ENCODE peak calls at places on chromosomes 11 and 22, in nine cellular contexts. G, U, E, O, K, I, X, R and P are unnamed samples.

GRCh38 chr22:18076060-18076497 is 1.7 kb upstream of the PEX26 start:
- DNase-seq in O (peak), X (peak), I (peak), E (peak), U (peak), R (peak), K (peak), G (peak), P (peak)

GRCh38 chr22:20291604-20292063 is 23.5 kb upstream of the RTN4R start:
- DNase-seq in K (no peak), X (no peak), U (no peak), G (no peak), O (no peak), R (no peak), I (no peak), E (no peak), P (no peak)

GRCh38 chr11:76674517-76675400 is 4.2 kb upstream of the LRRC32 start:
- DNase-seq in U (no peak), O (no peak), R (no peak), X (no peak), G (no peak), K (no peak), I (no peak), E (peak), P (no peak)

GRCh38 chr11:43404406-43404805 is 45.7 kb downstream of the TTC17 start:
- DNase-seq in U (no peak), X (no peak), E (no peak), K (no peak), O (no peak), I (no peak), G (peak), R (no peak), P (no peak)

GRCh38 chr22:47570851-47571250 is 808.4 kb downstream of the TBC1D22A start:
- DNase-seq in K (no peak), R (no peak), X (no peak), G (no peak), U (no peak), O (no peak), E (no peak), I (no peak), P (no peak)

GRCh38 chr11:75105462-75105925 is 8.8 kb upstream of the OR2AT4 start:
- DNase-seq in R (no peak), E (peak), X (no peak), K (no peak), G (no peak), O (peak), I (no peak), U (no peak), P (no peak)

GRCh38 chr22:27973851-27974250 is 54.8 kb upstream of the PITPNB start:
- DNase-seq in E (no peak), G (no peak), K (no peak), O (no peak), U (no peak), X (no peak), I (no peak), R (no peak), P (no peak)

GRCh38 chr22:39176067-39176621 is 23.7 kb upstream of the CBX7 start:
- DNase-seq in G (peak), R (no peak), U (no peak), E (peak), I (peak), O (peak), X (no peak), K (no peak), P (peak)

GRCh38 chr11:844693-845644 is 2.3 kb downstream of the TSPAN4 start:
- DNase-seq in R (peak), X (peak), K (no peak), U (peak), E (peak), O (peak), G (peak), I (peak), P (peak)

GRCh38 chr11:124276081-124276480 is 19.9 kb downstream of the OR8G5 start:
- DNase-seq in X (no peak), K (no peak), E (peak), R (no peak), G (no peak), I (no peak), O (peak), U (no peak), P (no peak)

GRCh38 chr22:35575116-35575748 is 34.6 kb downstream of the RASD2 start:
- DNase-seq in G (no peak), O (no peak), K (no peak), X (no peak), I (no peak), U (no peak), R (no peak), E (no peak), P (no peak)

GRCh38 chr11:8959546-8960166 is 4.6 kb downstream of the TMEM9B start:
- DNase-seq in R (peak), G (peak), X (peak), I (peak), O (peak), E (peak), U (no peak), K (no peak), P (no peak)

GRCh38 chr11:65551572-65552398 is 6.4 kb downstream of the LTBP3 start:
- DNase-seq in G (peak), I (no peak), K (peak), O (no peak), E (no peak), R (no peak), X (peak), U (peak), P (peak)

GRCh38 chr22:29842740-29843139 is 4.7 kb upstream of the ASCC2 start:
- DNase-seq in G (peak), O (peak), R (peak), E (peak), U (no peak), I (no peak), X (no peak), K (no peak), P (no peak)

GRCh38 chr11:122863704-122864326 is 18.7 kb upstream of the JHY start:
- DNase-seq in U (no peak), I (peak), O (peak), G (peak), E (peak), K (peak), X (no peak), R (no peak), P (peak)

GRCh38 chr11:92225206-92225562 is 566 bp downstream of the FAT3 start:
- DNase-seq in U (no peak), X (no peak), E (no peak), I (no peak), R (no peak), O (peak), G (no peak), K (no peak), P (no peak)

GRCh38 chr22:28442264-28442950 is 237.2 kb downstream of the TTC28 start:
- DNase-seq in I (peak), O (peak), K (peak), R (no peak), U (peak), E (peak), G (peak), X (peak), P (peak)

GRCh38 chr11:2269601-2270321 is 627 bp downstream of the ASCL2 start:
- DNase-seq in U (peak), I (no peak), O (no peak), G (peak), K (peak), E (peak), R (no peak), X (peak), P (peak)

GRCh38 chr11:61293869-61294716 is 1.0 kb downstream of the VWCE start:
- DNase-seq in R (no peak), G (peak), U (peak), X (peak), I (peak), K (no peak), O (peak), E (peak), P (peak)

GRCh38 chr11:62193954-62194353 is 3.9 kb downstream of the SCGB1D1 start:
- DNase-seq in U (no peak), R (no peak), O (peak), I (no peak), E (peak), K (no peak), X (no peak), G (peak), P (no peak)

GRCh38 chr11:26649884-26650283 is 72.0 kb downstream of the SLC5A12 start:
- DNase-seq in R (peak), G (peak), X (no peak), K (no peak), I (peak), E (peak), U (peak), O (peak), P (no peak)

GRCh38 chr22:38938925-38939324 is 18.5 kb upstream of the APOBEC3A start:
- DNase-seq in G (no peak), E (no peak), I (no peak), K (no peak), O (no peak), U (no peak), R (no peak), X (no peak), P (no peak)

GRCh38 chr22:35538801-35539321 is 1.8 kb upstream of the RASD2 start:
- DNase-seq in K (no peak), I (no peak), R (no peak), E (no peak), O (peak), G (peak), X (no peak), U (no peak), P (no peak)

GRCh38 chr22:47839586-47840245 is 1077.3 kb downstream of the TBC1D22A start:
- DNase-seq in R (no peak), K (no peak), U (no peak), G (no peak), E (no peak), O (no peak), I (no peak), X (no peak), P (no peak)

GRCh38 chr11:2094354-2095197 is 44.6 kb downstream of the IGF2 start:
- DNase-seq in X (no peak), O (no peak), E (no peak), K (no peak), G (no peak), R (no peak), U (peak), I (no peak), P (no peak)

GRCh38 chr11:60925685-60926267 is 1.5 kb downstream of the TMEM132A start:
- DNase-seq in R (peak), O (peak), I (no peak), E (peak), X (no peak), U (no peak), K (no peak), G (peak), P (no peak)

GRCh38 chr11:113240389-113240788 is 74.0 kb upstream of the TTC12 start:
- DNase-seq in K (no peak), R (no peak), G (no peak), U (no peak), E (no peak), O (no peak), X (no peak), I (no peak), P (no peak)

GRCh38 chr22:25736378-25737011 is 5.5 kb upstream of the MYO18B start:
- DNase-seq in E (no peak), I (no peak), O (no peak), G (no peak), U (no peak), K (no peak), X (peak), R (no peak), P (no peak)

GRCh38 chr22:23248583-23248982 is 68.3 kb downstream of the BCR start:
- DNase-seq in I (no peak), O (peak), X (no peak), G (peak), E (no peak), K (no peak), R (no peak), U (no peak), P (no peak)

GRCh38 chr22:28034760-28035401 is 115.8 kb upstream of the PITPNB start:
- DNase-seq in O (peak), K (no peak), R (no peak), I (peak), X (peak), E (peak), G (peak), U (peak), P (peak)

GRCh38 chr11:107071129-107071528 is 52.9 kb upstream of the GUCY1A2 start:
- DNase-seq in I (no peak), R (no peak), X (no peak), O (no peak), G (no peak), E (no peak), K (no peak), U (no peak), P (no peak)

GRCh38 chr22:46533434-46533833 is 4.0 kb downstream of the CELSR1 start:
- DNase-seq in U (no peak), G (peak), I (no peak), K (no peak), X (no peak), O (no peak), E (no peak), R (no peak), P (no peak)

GRCh38 chr22:19798825-19799224 is 38.2 kb downstream of the TBX1 start:
- DNase-seq in K (no peak), E (no peak), X (no peak), I (no peak), O (no peak), U (no peak), R (no peak), G (no peak), P (peak)

GRCh38 chr22:38014083-38014482 is 29.7 kb upstream of the SOX10 start:
- DNase-seq in U (no peak), R (no peak), K (no peak), O (no peak), I (no peak), G (no peak), E (no peak), X (no peak), P (no peak)

GRCh38 chr22:45977003-45977395 is at the start of gene WNT7B:
- DNase-seq in K (no peak), X (no peak), R (no peak), O (peak), I (no peak), G (peak), U (no peak), E (no peak), P (no peak)

GRCh38 chr11:11806074-11806473 is 35.7 kb upstream of the USP47 start:
- DNase-seq in U (no peak), X (no peak), K (no peak), E (no peak), I (no peak), G (no peak), R (no peak), O (no peak), P (no peak)

GRCh38 chr11:11037162-11037732 is 179.4 kb upstream of the ZBED5 start:
- DNase-seq in K (no peak), X (no peak), I (no peak), R (no peak), O (no peak), U (no peak), E (no peak), G (no peak), P (no peak)

GRCh38 chr11:79390477-79390876 is 50.4 kb downstream of the TENM4 start:
- DNase-seq in I (no peak), G (no peak), U (no peak), X (no peak), R (no peak), O (peak), E (peak), K (no peak), P (no peak)